ENCODE peak calls at places on chromosomes 4 and X, in ten cellular contexts. One of them, this sample, is unnamed.

GRCh38 chr4:148964456-148964855 is 522.2 kb upstream of the NR3C2 start:
- DNase-seq in prostate gland: no peak
- DNase-seq in cardiac muscle cell: no peak
- DNase-seq in fibroblast of lung: no peak
- DNase-seq in neural progenitor cell: no peak
- DNase-seq in HCT116: no peak
- DNase-seq in AG04449: no peak
- DNase-seq in lower lobe of right lung: no peak
- DNase-seq in pancreas: no peak
- DNase-seq in cardiac fibroblast: no peak
- DNase-seq in this sample: no peak

GRCh38 chr4:17812801-17813200 is 2.0 kb downstream of the NCAPG start:
- DNase-seq in AG04449: no peak
- DNase-seq in cardiac fibroblast: no peak
- DNase-seq in neural progenitor cell: no peak
- DNase-seq in lower lobe of right lung: no peak
- DNase-seq in cardiac muscle cell: peak; percentile 19
- DNase-seq in fibroblast of lung: peak; percentile 54
- DNase-seq in HCT116: no peak
- DNase-seq in prostate gland: no peak
- DNase-seq in pancreas: no peak
- DNase-seq in this sample: no peak

GRCh38 chrX:95903490-95903889 is 781.2 kb upstream of the DIAPH2 start:
- DNase-seq in cardiac fibroblast: peak; percentile 12
- DNase-seq in cardiac muscle cell: peak; percentile 41
- DNase-seq in AG04449: no peak
- DNase-seq in neural progenitor cell: peak; percentile 20
- DNase-seq in lower lobe of right lung: no peak
- DNase-seq in HCT116: no peak
- DNase-seq in prostate gland: no peak
- DNase-seq in fibroblast of lung: peak; percentile 64
- DNase-seq in pancreas: no peak
- DNase-seq in this sample: no peak

GRCh38 chr4:45172636-45173035 is 446.3 kb upstream of the GNPDA2 start:
- DNase-seq in pancreas: peak; percentile 5
- DNase-seq in fibroblast of lung: no peak
- DNase-seq in AG04449: no peak
- DNase-seq in prostate gland: no peak
- DNase-seq in cardiac muscle cell: no peak
- DNase-seq in neural progenitor cell: peak; percentile 33
- DNase-seq in lower lobe of right lung: peak; percentile 39
- DNase-seq in HCT116: no peak
- DNase-seq in cardiac fibroblast: no peak
- DNase-seq in this sample: no peak

GRCh38 chrX:136768469-136769084 is 12.2 kb downstream of the ARHGEF6 start:
- DNase-seq in neural progenitor cell: no peak
- DNase-seq in HCT116: peak; percentile 57
- DNase-seq in cardiac fibroblast: peak; percentile 92
- DNase-seq in cardiac muscle cell: peak; percentile 83
- DNase-seq in lower lobe of right lung: peak; percentile 48
- DNase-seq in AG04449: peak; percentile 63
- DNase-seq in prostate gland: no peak
- DNase-seq in pancreas: no peak
- DNase-seq in fibroblast of lung: peak; percentile 92
- DNase-seq in this sample: no peak

GRCh38 chrX:12970691-12971202 is 4.2 kb upstream of the TMSB4X start:
- DNase-seq in fibroblast of lung: peak; percentile 71
- DNase-seq in neural progenitor cell: peak; percentile 74
- DNase-seq in cardiac muscle cell: peak; percentile 77
- DNase-seq in HCT116: no peak
- DNase-seq in lower lobe of right lung: no peak
- DNase-seq in prostate gland: no peak
- DNase-seq in AG04449: no peak
- DNase-seq in cardiac fibroblast: peak; percentile 78
- DNase-seq in pancreas: peak; percentile 35
- DNase-seq in this sample: no peak

GRCh38 chrX:153572601-153573000 is 26.3 kb downstream of the CCNQ start:
- DNase-seq in HCT116: no peak
- DNase-seq in neural progenitor cell: no peak
- DNase-seq in cardiac muscle cell: no peak
- DNase-seq in AG04449: no peak
- DNase-seq in lower lobe of right lung: no peak
- DNase-seq in prostate gland: no peak
- DNase-seq in cardiac fibroblast: no peak
- DNase-seq in pancreas: no peak
- DNase-seq in fibroblast of lung: no peak
- DNase-seq in this sample: no peak

GRCh38 chr4:178414042-178414441 is 971.8 kb upstream of the AGA start:
- DNase-seq in cardiac fibroblast: no peak
- DNase-seq in cardiac muscle cell: no peak
- DNase-seq in lower lobe of right lung: no peak
- DNase-seq in fibroblast of lung: no peak
- DNase-seq in HCT116: no peak
- DNase-seq in neural progenitor cell: no peak
- DNase-seq in prostate gland: no peak
- DNase-seq in AG04449: no peak
- DNase-seq in pancreas: no peak
- DNase-seq in this sample: no peak

GRCh38 chr4:117134386-117134785 is 49.0 kb upstream of the TRAM1L1 start:
- DNase-seq in pancreas: no peak
- DNase-seq in AG04449: peak; percentile 41
- DNase-seq in HCT116: peak; percentile 67
- DNase-seq in cardiac fibroblast: peak; percentile 33
- DNase-seq in lower lobe of right lung: no peak
- DNase-seq in cardiac muscle cell: peak; percentile 56
- DNase-seq in neural progenitor cell: peak; percentile 84
- DNase-seq in prostate gland: no peak
- DNase-seq in fibroblast of lung: peak; percentile 82
- DNase-seq in this sample: peak; percentile 25

GRCh38 chr4:80370635-80371034 is 35.1 kb downstream of the CFAP299 start:
- DNase-seq in neural progenitor cell: no peak
- DNase-seq in pancreas: no peak
- DNase-seq in prostate gland: no peak
- DNase-seq in lower lobe of right lung: no peak
- DNase-seq in cardiac fibroblast: no peak
- DNase-seq in fibroblast of lung: no peak
- DNase-seq in AG04449: no peak
- DNase-seq in HCT116: no peak
- DNase-seq in cardiac muscle cell: no peak
- DNase-seq in this sample: no peak

GRCh38 chrX:12447448-12448154 is 309.3 kb downstream of the FRMPD4 start:
- DNase-seq in AG04449: peak; percentile 76
- DNase-seq in prostate gland: peak; percentile 3
- DNase-seq in fibroblast of lung: peak; percentile 90
- DNase-seq in cardiac muscle cell: peak; percentile 83
- DNase-seq in neural progenitor cell: no peak
- DNase-seq in HCT116: no peak
- DNase-seq in pancreas: no peak
- DNase-seq in cardiac fibroblast: peak; percentile 93
- DNase-seq in lower lobe of right lung: no peak
- DNase-seq in this sample: no peak

GRCh38 chrX:5810636-5811035 is 418.0 kb downstream of the NLGN4X start:
- DNase-seq in neural progenitor cell: no peak
- DNase-seq in HCT116: no peak
- DNase-seq in lower lobe of right lung: no peak
- DNase-seq in cardiac fibroblast: no peak
- DNase-seq in pancreas: no peak
- DNase-seq in prostate gland: no peak
- DNase-seq in cardiac muscle cell: no peak
- DNase-seq in AG04449: no peak
- DNase-seq in fibroblast of lung: no peak
- DNase-seq in this sample: no peak

GRCh38 chr4:145840162-145840768 is 98.4 kb downstream of the ZNF827 start:
- DNase-seq in pancreas: no peak
- DNase-seq in neural progenitor cell: no peak
- DNase-seq in cardiac muscle cell: peak; percentile 67
- DNase-seq in AG04449: no peak
- DNase-seq in lower lobe of right lung: no peak
- DNase-seq in HCT116: peak; percentile 35
- DNase-seq in cardiac fibroblast: peak; percentile 71
- DNase-seq in prostate gland: no peak
- DNase-seq in fibroblast of lung: peak; percentile 64
- DNase-seq in this sample: no peak

GRCh38 chrX:106302304-106302703 is 134.2 kb downstream of the PWWP3B start:
- DNase-seq in cardiac fibroblast: peak; percentile 31
- DNase-seq in cardiac muscle cell: peak; percentile 40
- DNase-seq in HCT116: peak; percentile 48
- DNase-seq in prostate gland: no peak
- DNase-seq in pancreas: no peak
- DNase-seq in AG04449: no peak
- DNase-seq in lower lobe of right lung: no peak
- DNase-seq in neural progenitor cell: no peak
- DNase-seq in fibroblast of lung: no peak
- DNase-seq in this sample: peak; percentile 28

GRCh38 chrX:106300656-106301055 is 132.6 kb downstream of the PWWP3B start:
- DNase-seq in HCT116: peak; percentile 67
- DNase-seq in neural progenitor cell: no peak
- DNase-seq in pancreas: no peak
- DNase-seq in prostate gland: no peak
- DNase-seq in cardiac fibroblast: no peak
- DNase-seq in AG04449: no peak
- DNase-seq in lower lobe of right lung: no peak
- DNase-seq in fibroblast of lung: no peak
- DNase-seq in cardiac muscle cell: no peak
- DNase-seq in this sample: peak; percentile 34

DNA sequence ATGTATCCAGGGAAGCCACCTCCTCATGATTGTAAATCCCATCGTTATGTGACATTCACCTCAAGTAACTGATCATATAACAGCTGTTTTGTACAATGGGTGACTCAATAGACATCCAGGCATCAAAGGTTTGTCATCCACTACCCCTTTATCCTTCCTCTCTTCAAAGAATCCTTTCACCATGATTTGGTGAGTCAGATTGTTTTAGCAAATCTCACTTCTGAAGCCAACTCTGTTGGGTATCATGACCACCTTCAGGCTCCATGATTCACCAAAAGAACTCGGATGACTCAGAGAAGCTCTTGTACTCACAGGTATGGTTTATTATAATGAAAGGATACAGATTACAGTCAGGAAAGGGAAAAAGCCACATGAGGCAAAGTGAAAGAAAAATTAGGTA is 132.1 kb downstream of the PWWP3B start:
- DNase-seq in lower lobe of right lung: no peak
- DNase-seq in neural progenitor cell: no peak
- DNase-seq in pancreas: no peak
- DNase-seq in fibroblast of lung: no peak
- DNase-seq in cardiac muscle cell: no peak
- DNase-seq in prostate gland: no peak
- DNase-seq in AG04449: no peak
- DNase-seq in HCT116: peak; percentile 92
- DNase-seq in cardiac fibroblast: peak; percentile 15
- DNase-seq in this sample: no peak
- H3K4me3 ChIP-seq in lower lobe of right lung: no peak overlapping the region
- H3K4me3 ChIP-seq in neural progenitor cell: no peak overlapping the region
- H3K4me3 ChIP-seq in pancreas: no peak overlapping the region
- H3K4me3 ChIP-seq in fibroblast of lung: no peak overlapping the region
- H3K4me3 ChIP-seq in cardiac muscle cell: no peak overlapping the region
- H3K4me3 ChIP-seq in prostate gland: no peak overlapping the region
- H3K4me3 ChIP-seq in AG04449: no peak overlapping the region
- H3K4me3 ChIP-seq in HCT116: peak overlapping the region; percentile 31
- H3K4me3 ChIP-seq in cardiac fibroblast: no peak overlapping the region
- H3K4me3 ChIP-seq in this sample: no peak overlapping the region

DNA sequence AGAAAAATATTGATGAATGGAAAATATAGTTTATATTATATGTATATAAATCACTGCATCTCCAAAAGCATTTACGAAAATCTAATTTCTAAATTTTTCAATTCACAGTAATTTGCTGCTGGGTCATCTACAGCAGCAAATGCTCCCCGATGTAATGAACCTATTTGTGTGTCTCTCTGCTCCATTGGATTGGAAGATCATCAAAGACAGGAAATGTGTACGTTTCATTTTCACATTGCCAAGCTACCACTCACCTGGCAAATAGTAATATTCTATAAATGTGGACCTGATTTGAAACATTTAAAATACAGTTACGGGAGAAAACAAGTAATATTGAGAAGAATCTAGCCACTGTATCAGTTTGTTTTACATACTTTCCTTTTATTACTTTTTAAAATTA is 317.7 kb downstream of the PAPSS1 start:
- DNase-seq in lower lobe of right lung: no peak
- DNase-seq in pancreas: no peak
- DNase-seq in neural progenitor cell: no peak
- DNase-seq in AG04449: no peak
- DNase-seq in cardiac muscle cell: no peak
- DNase-seq in cardiac fibroblast: no peak
- DNase-seq in fibroblast of lung: no peak
- DNase-seq in prostate gland: no peak
- DNase-seq in HCT116: no peak
- DNase-seq in this sample: no peak
- TF ChIP-seq CTCF in lower lobe of right lung: no peak
- TF ChIP-seq CTCF in pancreas: no peak
- TF ChIP-seq CTCF in neural progenitor cell: no peak
- TF ChIP-seq CTCF in AG04449: no peak
- TF ChIP-seq CTCF in cardiac muscle cell: no peak
- TF ChIP-seq CTCF in cardiac fibroblast: no peak
- TF ChIP-seq CTCF in fibroblast of lung: no peak
- TF ChIP-seq CTCF in prostate gland: no peak
- TF ChIP-seq CTCF in HCT116: no peak
- TF ChIP-seq CTCF in this sample: no peak

DNA sequence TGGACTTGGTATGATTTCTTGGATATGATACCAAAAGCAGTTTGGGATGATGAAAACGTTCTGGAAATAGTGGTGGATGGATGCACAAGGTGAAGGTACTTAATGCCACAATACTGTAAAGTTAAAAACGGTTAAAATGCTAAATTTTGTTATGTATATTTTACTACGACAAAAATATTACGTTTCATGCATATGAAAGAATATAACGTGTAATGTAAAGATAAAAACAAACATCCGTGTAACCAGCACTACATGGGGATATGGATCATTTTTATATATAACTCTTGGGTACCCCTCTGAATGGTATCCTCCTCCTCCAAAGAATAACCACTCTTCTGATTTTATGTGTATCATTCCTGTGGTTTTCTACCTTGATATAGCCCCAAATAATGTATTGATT is 862 bp upstream of the CENPU start:
- DNase-seq in cardiac fibroblast: no peak
- DNase-seq in HCT116: no peak
- DNase-seq in pancreas: no peak
- DNase-seq in neural progenitor cell: no peak
- DNase-seq in AG04449: no peak
- DNase-seq in fibroblast of lung: no peak
- DNase-seq in prostate gland: no peak
- DNase-seq in cardiac muscle cell: no peak
- DNase-seq in lower lobe of right lung: no peak
- DNase-seq in this sample: no peak
- H3K4me3 ChIP-seq in cardiac fibroblast: peak overlapping the region; percentile 92
- H3K4me3 ChIP-seq in HCT116: peak overlapping the region; percentile 81
- H3K4me3 ChIP-seq in pancreas: no peak overlapping the region
- H3K4me3 ChIP-seq in neural progenitor cell: peak overlapping the region; percentile 32
- H3K4me3 ChIP-seq in AG04449: peak overlapping the region; percentile 82
- H3K4me3 ChIP-seq in fibroblast of lung: peak overlapping the region; percentile 98
- H3K4me3 ChIP-seq in prostate gland: peak overlapping the region; percentile 65
- H3K4me3 ChIP-seq in cardiac muscle cell: peak overlapping the region; percentile 20
- H3K4me3 ChIP-seq in lower lobe of right lung: peak overlapping the region; percentile 79
- H3K4me3 ChIP-seq in this sample: peak overlapping the region; percentile 88

DNA sequence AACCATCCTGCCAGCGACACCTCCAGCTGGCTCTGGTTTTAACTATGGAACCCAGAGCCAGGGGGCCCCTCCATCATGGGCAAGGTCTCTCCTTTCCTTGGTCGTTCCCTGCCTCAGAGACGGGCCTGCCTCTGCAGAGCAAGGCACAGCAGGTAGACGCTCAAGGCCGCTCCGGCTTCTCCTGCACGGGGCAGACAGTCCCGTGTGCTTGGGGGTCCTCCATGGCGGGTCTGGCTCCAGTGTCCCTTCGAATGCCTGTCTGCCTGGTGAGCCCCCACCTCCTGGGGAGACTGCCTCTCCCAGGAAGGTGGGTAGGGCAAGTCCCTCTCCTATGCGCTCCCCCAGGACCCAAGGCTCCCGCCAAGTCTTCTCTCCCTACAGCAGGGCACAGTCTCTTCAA is 71.5 kb downstream of the ACOX3 start:
- DNase-seq in cardiac muscle cell: no peak
- DNase-seq in cardiac fibroblast: no peak
- DNase-seq in lower lobe of right lung: peak; percentile 36
- DNase-seq in neural progenitor cell: no peak
- DNase-seq in AG04449: no peak
- DNase-seq in fibroblast of lung: no peak
- DNase-seq in prostate gland: no peak
- DNase-seq in pancreas: no peak
- DNase-seq in HCT116: no peak
- DNase-seq in this sample: no peak
- TF ChIP-seq CTCF in cardiac muscle cell: no peak
- TF ChIP-seq CTCF in cardiac fibroblast: no peak
- TF ChIP-seq CTCF in lower lobe of right lung: no peak
- TF ChIP-seq CTCF in neural progenitor cell: no peak
- TF ChIP-seq CTCF in AG04449: no peak
- TF ChIP-seq CTCF in fibroblast of lung: no peak
- TF ChIP-seq CTCF in prostate gland: no peak
- TF ChIP-seq CTCF in pancreas: no peak
- TF ChIP-seq CTCF in HCT116: no peak
- TF ChIP-seq CTCF in this sample: no peak